ENCODE peak calls at places on chromosomes 11 and 22, in six cellular contexts. Z is adrenal gland, R is K562, K is breast epithelium, H is heart left ventricle, O is right lobe of liver. I is an unnamed sample.

GRCh38 chr11:86795962-86796361 is 4.4 kb upstream of the PRSS23 start:
- DNase-seq in Z (peak; percentile 34), R (no peak), K (no peak), H (no peak), O (no peak), I (no peak)

GRCh38 chr11:99693941-99694492 is 673.3 kb downstream of the CNTN5 start:
- DNase-seq in Z (no peak), R (no peak), K (no peak), H (no peak), O (no peak), I (peak; percentile 1)

GRCh38 chr11:118596226-118596625 is 11.2 kb upstream of the PHLDB1 start:
- DNase-seq in Z (no peak), R (no peak), K (no peak), H (no peak), O (no peak), I (no peak)

GRCh38 chr11:76626921-76627391 is 43.6 kb downstream of the LRRC32 start:
- DNase-seq in Z (no peak), R (no peak), K (no peak), H (no peak), O (no peak), I (peak; percentile 32)

GRCh38 chr11:70483077-70483861 is 84.9 kb downstream of the CTTN start:
- DNase-seq in Z (peak; percentile 70), R (peak; percentile 65), K (no peak), H (peak; percentile 52), O (no peak), I (peak; percentile 85)

GRCh38 chr11:70112017-70112434 is 33.9 kb downstream of the ANO1 start:
- DNase-seq in Z (no peak), R (no peak), K (no peak), H (no peak), O (no peak), I (no peak)

GRCh38 chr22:44925465-44926123 is 84.2 kb downstream of the PHF21B start:
- DNase-seq in Z (no peak), R (no peak), K (no peak), H (peak; percentile 57), O (no peak), I (no peak)

GRCh38 chr11:120511804-120512726 is 517 bp downstream of the GRIK4 start:
- DNase-seq in Z (no peak), R (no peak), K (no peak), H (no peak), O (no peak), I (no peak)

GRCh38 chr11:15665368-15665871 is 550.7 kb downstream of the INSC start:
- DNase-seq in Z (peak; percentile 31), R (no peak), K (no peak), H (no peak), O (no peak), I (no peak)

GRCh38 chr11:96781082-96781481 is 391.3 kb downstream of the JRKL start:
- DNase-seq in Z (no peak), R (no peak), K (no peak), H (no peak), O (no peak), I (no peak)

GRCh38 chr11:69374110-69374981 is 80.4 kb downstream of the MYEOV start:
- DNase-seq in Z (no peak), R (no peak), K (peak; percentile 47), H (no peak), O (no peak), I (no peak)

GRCh38 chr22:27438271-27438980 is 363.1 kb downstream of the MN1 start:
- DNase-seq in Z (peak; percentile 34), R (no peak), K (no peak), H (no peak), O (no peak), I (no peak)

GRCh38 chr11:87804176-87804575 is 371.1 kb downstream of the RAB38 start:
- DNase-seq in Z (no peak), R (no peak), K (no peak), H (no peak), O (no peak), I (no peak)

GRCh38 chr11:92495107-92495793 is 270.6 kb downstream of the FAT3 start:
- DNase-seq in Z (no peak), R (no peak), K (no peak), H (no peak), O (peak; percentile 47), I (no peak)

GRCh38 chr11:70246196-70246595 is 24.3 kb upstream of the PPFIA1 start:
- DNase-seq in Z (no peak), R (no peak), K (no peak), H (no peak), O (no peak), I (no peak)

DNA sequence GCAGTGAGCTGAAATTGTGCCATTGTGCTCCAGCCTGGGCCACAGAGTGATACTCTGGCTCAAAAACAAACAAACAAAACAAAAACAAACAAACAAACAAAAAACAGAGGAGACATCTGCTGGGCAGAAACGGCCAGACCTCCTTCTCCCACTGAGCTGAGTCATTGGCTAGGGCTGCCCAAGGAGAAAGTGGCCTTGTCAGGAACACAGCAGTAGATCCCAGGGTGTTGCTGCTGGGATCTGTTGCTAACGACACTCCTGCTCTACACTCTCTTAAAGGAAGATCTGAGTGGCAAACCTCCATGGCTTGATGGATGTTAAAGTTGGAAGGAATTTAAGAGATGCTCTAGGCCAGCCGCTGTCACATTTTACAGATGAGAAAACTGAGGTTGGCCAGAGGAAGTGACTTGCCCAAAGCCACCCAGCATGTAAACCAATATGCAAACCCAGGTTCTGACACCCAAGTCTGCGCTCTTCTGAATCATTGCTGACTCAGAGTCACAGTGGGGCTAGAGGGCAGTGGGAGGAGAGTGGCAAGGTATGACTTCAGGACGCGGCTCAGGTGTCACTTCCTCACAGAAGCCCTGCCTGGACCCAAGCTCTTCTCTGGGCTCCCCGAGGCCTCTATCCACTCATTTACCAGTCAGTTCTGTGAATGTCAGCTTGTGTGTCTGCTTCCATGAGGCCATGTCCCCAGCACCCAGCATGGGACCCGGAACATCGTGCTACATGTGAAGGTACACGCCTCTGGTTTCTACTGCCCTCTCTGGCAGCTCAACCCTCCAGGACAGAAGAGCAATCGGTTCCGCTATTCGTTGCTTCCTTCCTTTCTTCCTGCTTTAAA is 11.3 kb upstream of the GDPD5 start:
- DNase-seq in Z (no peak), R (peak; percentile 77), K (no peak), H (no peak), O (no peak), I (peak; percentile 73)
- TF ChIP-seq POLR2A in Z (no peak), R (peak; percentile 35), K (no peak), H (no peak), O (no peak), I (no peak)

GRCh38 chr22:36336246-36337182 is 51.3 kb downstream of the MYH9 start:
- DNase-seq in Z (peak; percentile 85), R (no peak), K (no peak), H (no peak), O (no peak), I (no peak)
- TF ChIP-seq POLR2A in Z (no peak), R (no peak), K (no peak), H (no peak), O (no peak), I (no peak)

DNA sequence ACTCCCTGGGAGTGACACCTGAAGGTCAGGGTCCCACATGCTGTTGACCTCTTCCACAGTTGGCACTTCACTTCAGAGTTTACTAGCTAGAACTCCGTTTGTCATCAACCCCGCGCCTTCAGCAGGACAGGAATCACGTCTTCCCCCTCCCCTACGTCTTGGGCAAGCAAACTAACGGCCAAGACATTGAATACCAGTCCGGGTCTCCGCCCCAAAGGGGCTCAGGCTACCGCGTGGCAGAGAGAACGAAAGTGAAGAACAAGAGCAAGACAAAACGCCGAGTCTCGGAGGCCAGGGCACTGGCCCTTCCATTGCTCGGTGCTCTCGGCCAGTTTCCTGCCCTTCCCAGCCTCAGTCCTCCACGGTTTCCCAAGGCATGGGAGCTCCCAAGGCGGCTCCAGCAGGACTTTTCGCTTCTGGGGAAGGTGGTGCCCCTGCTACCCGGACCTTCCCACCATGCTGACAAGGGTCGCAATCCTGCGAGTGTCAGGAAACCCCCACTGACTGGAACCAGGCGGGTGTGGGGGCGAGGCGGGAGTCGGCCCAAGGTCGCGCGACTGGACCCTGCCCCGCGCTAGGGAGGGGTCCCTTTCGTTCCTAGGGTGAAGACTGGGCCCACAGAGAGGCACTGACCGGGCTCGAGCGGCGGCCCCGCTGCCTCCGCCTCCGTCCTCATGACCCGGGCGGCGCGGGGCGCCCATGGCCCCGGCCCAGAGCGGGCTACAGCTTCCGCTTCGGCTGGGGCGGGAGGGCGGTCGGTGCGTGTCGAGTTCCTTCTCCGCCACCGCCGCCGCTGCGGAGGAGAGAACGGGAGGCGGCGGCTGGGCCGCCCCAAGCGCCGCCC is at the start of gene GUCD1:
- DNase-seq in Z (peak; percentile 62), R (no peak), K (no peak), H (peak; percentile 66), O (peak; percentile 66), I (peak; percentile 27)
- TF ChIP-seq POLR2A in Z (peak; percentile 85), R (no peak), K (peak; percentile 50), H (no peak), O (peak; percentile 96), I (peak; percentile 60)

GRCh38 chr11:124119103-124119502 is 3.9 kb downstream of the VWA5A start:
- DNase-seq in Z (no peak), R (no peak), K (no peak), H (no peak), O (no peak), I (no peak)

GRCh38 chr11:124115782-124116616 is 749 bp downstream of the VWA5A start:
- DNase-seq in Z (peak; percentile 18), R (no peak), K (no peak), H (no peak), O (no peak), I (no peak)

GRCh38 chr11:124109377-124109776 is 5.9 kb upstream of the VWA5A start:
- DNase-seq in Z (no peak), R (no peak), K (no peak), H (no peak), O (no peak), I (no peak)

GRCh38 chr11:124113890-124114289 is 1.4 kb upstream of the VWA5A start:
- DNase-seq in Z (no peak), R (no peak), K (no peak), H (no peak), O (no peak), I (no peak)

GRCh38 chr11:124114942-124115781 is at the start of gene VWA5A:
- DNase-seq in Z (peak; percentile 90), R (peak; percentile 91), K (peak; percentile 78), H (peak; percentile 77), O (peak; percentile 80), I (peak; percentile 23)
- TF ChIP-seq POLR2A in Z (peak; percentile 96), R (peak; percentile 76), K (peak; percentile 74), H (no peak), O (peak; percentile 92), I (no peak)

DNA sequence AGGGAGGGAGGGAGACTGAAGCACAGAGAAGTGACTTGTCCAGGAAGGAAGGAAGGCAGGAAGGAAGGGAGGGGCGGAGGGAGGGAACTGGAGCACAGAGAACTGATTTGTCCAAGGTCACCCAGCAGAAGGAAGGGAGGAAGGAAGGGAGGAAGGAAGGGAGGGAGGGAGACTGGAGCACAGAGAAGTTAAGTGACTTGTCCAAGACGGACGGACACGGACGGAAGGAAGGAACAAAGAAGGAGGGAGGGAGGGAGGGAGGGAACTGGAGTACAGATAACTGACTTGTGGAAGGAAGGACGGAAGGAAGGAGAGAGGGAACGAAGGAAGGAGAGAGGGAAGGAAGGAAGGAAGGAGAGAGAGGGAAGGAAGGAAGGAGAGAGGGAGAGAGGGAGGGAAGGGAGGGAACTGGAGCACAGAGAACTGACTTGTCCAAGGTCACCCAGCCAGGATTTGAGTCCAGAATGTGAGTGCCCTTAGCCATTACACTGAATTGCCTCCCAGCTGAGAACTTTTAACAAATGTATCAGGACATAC is 1.5 kb downstream of the SLC35F2 start:
- DNase-seq in Z (no peak), R (peak; percentile 72), K (no peak), H (no peak), O (no peak), I (no peak)
- TF ChIP-seq POLR2A in Z (no peak), R (peak; percentile 38), K (no peak), H (no peak), O (no peak), I (no peak)

GRCh38 chr11:68297812-68298658 is 14.4 kb upstream of the LRP5 start:
- DNase-seq in Z (peak; percentile 77), R (peak; percentile 88), K (peak; percentile 74), H (peak; percentile 92), O (peak; percentile 94), I (peak; percentile 85)
- TF ChIP-seq POLR2A in Z (no peak), R (no peak), K (no peak), H (no peak), O (peak; percentile 64), I (no peak)